ENCODE peak calls at places on chromosomes 13 and 19, in ten cellular contexts. X, B, M, J, G, R, Z, N, H and F are unnamed samples.

GRCh38 chr19:47487551-47488515 is 3.8 kb upstream of the KPTN start:
- DNase-seq in X (no peak), B (no peak), M (no peak), J (no peak), G (no peak), R (no peak), Z (no peak), N (no peak), H (no peak), F (no peak)

GRCh38 chr19:39351537-39352037 is 9.4 kb downstream of the SAMD4B start:
- DNase-seq in X (no peak), B (no peak), M (no peak), J (no peak), G (no peak), R (peak; percentile 72), Z (no peak), N (no peak), H (peak; percentile 55), F (peak; percentile 83)

GRCh38 chr19:17312481-17313113 is 3.2 kb downstream of the DDA1 start:
- DNase-seq in X (no peak), B (no peak), M (peak; percentile 66), J (no peak), G (no peak), R (no peak), Z (no peak), N (no peak), H (no peak), F (no peak)

GRCh38 chr19:41588497-41589209 is 12.7 kb downstream of the CEACAM21 start:
- DNase-seq in X (no peak), B (no peak), M (peak; percentile 21), J (no peak), G (peak; percentile 39), R (peak; percentile 2), Z (peak; percentile 28), N (no peak), H (peak; percentile 61), F (peak; percentile 17)

GRCh38 chr19:15316498-15316897 is 15.8 kb downstream of the BRD4 start:
- DNase-seq in X (no peak), B (no peak), M (no peak), J (no peak), G (no peak), R (no peak), Z (no peak), N (no peak), H (no peak), F (no peak)

GRCh38 chr13:30268673-30269072 is 38.7 kb downstream of the KATNAL1 start:
- DNase-seq in X (no peak), B (no peak), M (no peak), J (no peak), G (no peak), R (no peak), Z (no peak), N (no peak), H (no peak), F (no peak)

GRCh38 chr19:46296722-46297431 is at the start of gene HIF3A:
- DNase-seq in X (no peak), B (peak; percentile 74), M (peak; percentile 47), J (peak; percentile 78), G (peak; percentile 78), R (no peak), Z (no peak), N (peak; percentile 84), H (peak; percentile 18), F (no peak)

GRCh38 chr19:13644648-13645047 is 119.7 kb upstream of the MRI1 start:
- DNase-seq in X (no peak), B (no peak), M (no peak), J (no peak), G (no peak), R (no peak), Z (no peak), N (no peak), H (no peak), F (no peak)

GRCh38 chr13:74217816-74218215 is 83.6 kb upstream of the KLF12 start:
- DNase-seq in X (no peak), B (no peak), M (no peak), J (no peak), G (peak; percentile 16), R (no peak), Z (no peak), N (no peak), H (peak; percentile 8), F (no peak)

GRCh38 chr13:72180253-72180952 is 313.4 kb upstream of the DACH1 start:
- DNase-seq in X (no peak), B (no peak), M (no peak), J (no peak), G (no peak), R (no peak), Z (peak; percentile 92), N (no peak), H (no peak), F (peak; percentile 44)

GRCh38 chr19:17751103-17751911 is at the start of gene FCHO1:
- DNase-seq in X (peak; percentile 85), B (peak; percentile 58), M (peak; percentile 38), J (peak; percentile 35), G (no peak), R (no peak), Z (no peak), N (no peak), H (no peak), F (no peak)

GRCh38 chr13:89454736-89455135 is 1783.6 kb downstream of the SLITRK5 start:
- DNase-seq in X (no peak), B (no peak), M (no peak), J (no peak), G (no peak), R (no peak), Z (no peak), N (no peak), H (no peak), F (no peak)

GRCh38 chr13:32645854-32646253 is 59.6 kb downstream of the PDS5B start:
- DNase-seq in X (no peak), B (no peak), M (no peak), J (no peak), G (no peak), R (no peak), Z (no peak), N (no peak), H (no peak), F (no peak)

GRCh38 chr13:27076411-27076810 is 95.2 kb downstream of the USP12 start:
- DNase-seq in X (no peak), B (no peak), M (no peak), J (no peak), G (peak; percentile 77), R (no peak), Z (no peak), N (no peak), H (no peak), F (no peak)

GRCh38 chr13:91154553-91154952 is 192.9 kb upstream of the MIR17HG start:
- DNase-seq in X (no peak), B (no peak), M (no peak), J (no peak), G (no peak), R (no peak), Z (peak; percentile 84), N (no peak), H (peak; percentile 14), F (no peak)

GRCh38 chr13:83221256-83221655 is 661.0 kb downstream of the SLITRK1 start:
- DNase-seq in X (no peak), B (no peak), M (no peak), J (no peak), G (peak; percentile 42), R (no peak), Z (peak; percentile 2), N (no peak), H (no peak), F (peak; percentile 32)

GRCh38 chr19:17079710-17080440 is 4.3 kb downstream of the MYO9B start:
- DNase-seq in X (peak; percentile 36), B (peak; percentile 43), M (peak; percentile 93), J (peak; percentile 90), G (peak; percentile 97), R (peak; percentile 99), Z (peak; percentile 98), N (no peak), H (peak; percentile 92), F (peak; percentile 98)

GRCh38 chr13:111908391-111908790 is 158.6 kb upstream of the SOX1 start:
- DNase-seq in X (no peak), B (peak; percentile 12), M (no peak), J (no peak), G (no peak), R (no peak), Z (no peak), N (no peak), H (no peak), F (no peak)

GRCh38 chr13:43376596-43376995 is 353.2 kb downstream of the DNAJC15 start:
- DNase-seq in X (no peak), B (no peak), M (no peak), J (no peak), G (no peak), R (no peak), Z (no peak), N (no peak), H (no peak), F (no peak)

GRCh38 chr13:102555914-102556553 is 40.8 kb upstream of the TPP2 start:
- DNase-seq in X (no peak), B (no peak), M (no peak), J (no peak), G (peak; percentile 44), R (peak; percentile 14), Z (peak; percentile 63), N (peak; percentile 9), H (peak; percentile 36), F (peak; percentile 49)